ENCODE peak calls at places on chromosomes 2 and 18, in ten cellular contexts. R is fibroblast of mammary gland; M is left cardiac atrium; U is dorsolateral prefrontal cortex; S is stimulated activated CD4-positive, alpha-beta T cell treated with anti-CD3 and anti-CD28 coated beads, Interleukin-2, amount 100 ng/mL, for 48 hours; D is left ventricle myocardium inferior; E is MV-4-11; J is cardiac septum; H is NCI-H1417; Z is cardiac fibroblast. X is an unnamed sample.

GRCh38 chr2:150271952-150272351 is 215.5 kb downstream of the RND3 start:
- DNase-seq in Z (peak), E (no peak), M (no peak), U (no peak), S (no peak), J (no peak), H (no peak), R (peak), D (no peak), X (no peak)

GRCh38 chr2:74010087-74010541 is 25.4 kb downstream of the TET3 start:
- DNase-seq in U (no peak), H (peak), M (peak), S (no peak), E (no peak), J (no peak), R (no peak), Z (no peak), D (no peak), X (peak)

GRCh38 chr2:9638532-9638931 is 7.7 kb upstream of the YWHAQ start:
- DNase-seq in H (peak), M (peak), S (no peak), D (peak), U (peak), J (peak), E (no peak), R (peak), Z (peak), X (no peak)

GRCh38 chr18:32478818-32479217 is 8.1 kb upstream of the GAREM1 start:
- DNase-seq in M (no peak), D (no peak), S (no peak), U (no peak), H (peak), E (no peak), J (no peak), Z (no peak), R (no peak), X (no peak)

GRCh38 chr2:164910091-164910899 is 45.0 kb downstream of the SLC38A11 start:
- DNase-seq in R (peak), M (no peak), D (no peak), S (no peak), U (no peak), H (no peak), J (no peak), E (no peak), Z (peak), X (no peak)

GRCh38 chr2:136301012-136301411 is 183.1 kb upstream of the CXCR4 start:
- DNase-seq in M (no peak), D (no peak), S (no peak), J (no peak), R (no peak), E (no peak), H (no peak), U (no peak), Z (no peak), X (no peak)

GRCh38 chr2:128358941-128359731 is 40.5 kb upstream of the HS6ST1 start:
- DNase-seq in U (no peak), R (no peak), E (no peak), H (no peak), Z (no peak), S (no peak), M (no peak), D (no peak), J (peak), X (no peak)

GRCh38 chr2:9107168-9108025 is 99.2 kb upstream of the ASAP2 start:
- DNase-seq in H (no peak), M (no peak), D (no peak), J (no peak), U (no peak), R (peak), E (no peak), S (no peak), Z (no peak), X (no peak)

GRCh38 chr2:26409785-26410184 is 8.1 kb downstream of the DRC1 start:
- DNase-seq in Z (no peak), R (no peak), U (no peak), E (no peak), J (no peak), H (no peak), S (no peak), M (no peak), D (no peak), X (no peak)

GRCh38 chr2:109721117-109721504 is 73.0 kb upstream of the RGPD5 start:
- DNase-seq in J (no peak), M (no peak), E (no peak), D (no peak), Z (no peak), R (no peak), H (no peak), S (no peak), U (no peak), X (no peak)

GRCh38 chr2:6704077-6704476 is 161.6 kb downstream of the CMPK2 start:
- DNase-seq in J (no peak), E (no peak), U (no peak), Z (no peak), M (no peak), H (no peak), D (no peak), S (no peak), R (no peak), X (no peak)

GRCh38 chr2:215579809-215580208 is 143.9 kb upstream of the FN1 start:
- DNase-seq in D (no peak), Z (peak), S (no peak), M (no peak), R (peak), H (no peak), U (no peak), J (no peak), E (peak), X (no peak)

GRCh38 chr2:153432381-153432780 is 46.2 kb downstream of the RPRM start:
- DNase-seq in H (peak), S (no peak), R (no peak), E (no peak), D (no peak), M (no peak), J (no peak), Z (no peak), U (no peak), X (no peak)

GRCh38 chr2:137659616-137660015 is 304.7 kb upstream of the HNMT start:
- DNase-seq in E (no peak), H (peak), M (no peak), U (no peak), D (no peak), S (no peak), Z (peak), J (no peak), R (peak), X (no peak)

GRCh38 chr18:58315739-58316215 is 271.8 kb downstream of the NEDD4L start:
- DNase-seq in E (no peak), Z (peak), H (no peak), U (no peak), S (no peak), D (peak), R (no peak), M (peak), J (peak), X (no peak)

GRCh38 chr2:145818890-145819504 is 1299.1 kb upstream of the ZEB2 start:
- DNase-seq in H (no peak), D (no peak), M (no peak), J (no peak), Z (no peak), S (no peak), U (no peak), E (no peak), R (no peak), X (no peak)

GRCh38 chr2:119786312-119786711 is 26.6 kb downstream of the PTPN4 start:
- DNase-seq in S (no peak), M (no peak), Z (no peak), E (no peak), D (no peak), U (no peak), H (no peak), R (peak), J (no peak), X (no peak)

GRCh38 chr18:23629444-23629946 is 33.2 kb downstream of the ANKRD29 start:
- DNase-seq in E (no peak), Z (no peak), U (no peak), R (no peak), M (no peak), D (no peak), H (peak), S (no peak), J (no peak), X (no peak)

GRCh38 chr2:30385327-30385726 is 61.7 kb upstream of the LCLAT1 start:
- DNase-seq in R (peak), U (no peak), H (no peak), S (no peak), J (no peak), D (no peak), E (no peak), M (no peak), Z (peak), X (no peak)

GRCh38 chr18:23460285-23461273 is 7.5 kb downstream of the RIOK3 start:
- DNase-seq in R (no peak), U (no peak), S (no peak), H (no peak), D (no peak), M (no peak), J (no peak), Z (no peak), E (no peak), X (no peak)

GRCh38 chr2:128374001-128374710 is 55.5 kb upstream of the HS6ST1 start:
- DNase-seq in Z (no peak), E (no peak), M (no peak), D (no peak), U (no peak), R (peak), H (no peak), J (peak), S (no peak), X (no peak)

GRCh38 chr2:60097298-60097697 is 456.2 kb downstream of the BCL11A start:
- DNase-seq in Z (no peak), E (no peak), D (no peak), J (no peak), S (no peak), U (no peak), M (no peak), H (no peak), R (no peak), X (no peak)

GRCh38 chr18:63949068-63949737 is at the start of gene HMSD:
- DNase-seq in U (peak), S (peak), R (peak), J (no peak), M (peak), D (peak), E (no peak), H (peak), Z (peak), X (peak)

GRCh38 chr2:232134939-232135338 is 173.4 kb downstream of the DIS3L2 start:
- DNase-seq in R (no peak), Z (no peak), D (no peak), J (no peak), S (no peak), H (no peak), M (no peak), U (no peak), E (no peak), X (no peak)

GRCh38 chr18:11089931-11090715 is 59.2 kb downstream of the PIEZO2 start:
- DNase-seq in H (no peak), M (no peak), D (no peak), Z (no peak), U (no peak), E (peak), J (no peak), S (no peak), R (no peak), X (no peak)

GRCh38 chr18:72840109-72840508 is 27.7 kb downstream of the NETO1 start:
- DNase-seq in Z (no peak), M (no peak), J (no peak), H (peak), D (no peak), R (no peak), U (no peak), S (no peak), E (peak), X (no peak)

X was measured in NCI-H1048.